ENCODE peak calls at places on chromosomes 2 and 18, in four cellular contexts. O, H, P and F are unnamed samples.

GRCh38 chr2:189802396-189802912 is 18.2 kb downstream of the PMS1 start:
- DNase-seq in H (no peak), O (peak), P (no peak), F (no peak)

GRCh38 chr2:215382480-215382879 is 53.4 kb downstream of the FN1 start:
- DNase-seq in O (no peak), H (no peak), P (no peak), F (no peak)

GRCh38 chr2:40405440-40405839 is 46.5 kb downstream of the SLC8A1 start:
- DNase-seq in H (no peak), P (no peak), O (peak), F (no peak)

GRCh38 chr2:9739508-9739907 is 103.8 kb upstream of the TAF1B start:
- DNase-seq in O (no peak), H (peak), P (no peak), F (no peak)

GRCh38 chr2:155663265-155663664 is 669.3 kb downstream of the NR4A2 start:
- DNase-seq in H (no peak), O (no peak), P (no peak), F (no peak)

GRCh38 chr2:97736608-97737330 is 23.4 kb downstream of the ZAP70 start:
- DNase-seq in P (no peak), H (no peak), O (no peak), F (no peak)

GRCh38 chr2:1306029-1306686 is 107.1 kb upstream of the TPO start:
- DNase-seq in P (no peak), H (no peak), O (no peak), F (no peak)

GRCh38 chr2:85922210-85922609 is 33.4 kb upstream of the ST3GAL5 start:
- DNase-seq in H (no peak), P (no peak), O (no peak), F (no peak)

GRCh38 chr2:95061601-95062183 is 36.2 kb downstream of the MAL start:
- DNase-seq in O (no peak), P (no peak), H (no peak), F (no peak)

GRCh38 chr2:225052703-225053102 is 10.4 kb upstream of the DOCK10 start:
- DNase-seq in H (no peak), P (no peak), O (no peak), F (no peak)

GRCh38 chr18:73007195-73007934 is 139.6 kb upstream of the NETO1 start:
- DNase-seq in P (no peak), O (peak), H (no peak), F (no peak)

GRCh38 chr2:172995323-172996244 is 80.1 kb upstream of the MAP3K20 start:
- DNase-seq in P (no peak), O (peak), H (peak), F (peak)

GRCh38 chr18:34048423-34048822 is 176.3 kb downstream of the NOL4 start:
- DNase-seq in H (no peak), P (peak), O (no peak), F (no peak)

GRCh38 chr18:22399949-22400348 is 17.8 kb downstream of the CTAGE1 start:
- DNase-seq in P (no peak), H (no peak), O (no peak), F (no peak)

GRCh38 chr2:216391401-216391800 is 19.1 kb upstream of the MARCHF4 start:
- DNase-seq in P (no peak), H (no peak), O (no peak), F (no peak)

GRCh38 chr2:121976912-121977311 is 221.5 kb downstream of the TSN start:
- DNase-seq in O (no peak), P (peak), H (no peak), F (no peak)

GRCh38 chr2:73739101-73739500 is 2.0 kb upstream of the TPRKB start:
- DNase-seq in P (no peak), H (no peak), O (no peak), F (no peak)

GRCh38 chr2:58427572-58428285 is 186.6 kb upstream of the FANCL start:
- DNase-seq in P (no peak), H (no peak), O (peak), F (no peak)

GRCh38 chr2:54083021-54083420 is 32.4 kb upstream of the ACYP2 start:
- DNase-seq in O (peak), P (no peak), H (no peak), F (no peak)

GRCh38 chr18:3067213-3068118 is 54.5 kb upstream of the LPIN2 start:
- DNase-seq in O (no peak), H (no peak), P (no peak), F (no peak)

GRCh38 chr18:25737710-25738251 is 352.6 kb downstream of the SS18 start:
- DNase-seq in H (no peak), O (peak), P (no peak), F (peak)

GRCh38 chr2:106582431-106583143 is 95.4 kb downstream of the CD8B2 start:
- DNase-seq in O (peak), P (peak), H (peak), F (peak)

GRCh38 chr2:150357770-150358467 is 129.5 kb downstream of the RND3 start:
- DNase-seq in P (no peak), H (no peak), O (no peak), F (no peak)

GRCh38 chr2:136000502-136000901 is 15.1 kb upstream of the DARS1 start:
- DNase-seq in P (no peak), O (no peak), H (no peak), F (no peak)

GRCh38 chr18:50987261-50987660 is 19.4 kb downstream of the ELAC1 start:
- DNase-seq in O (no peak), H (no peak), P (no peak), F (no peak)

GRCh38 chr2:195580156-195580555 is 76.9 kb upstream of the SLC39A10 start:
- DNase-seq in O (no peak), P (peak), H (no peak), F (no peak)

GRCh38 chr2:231386446-231386845 is 9.1 kb upstream of the B3GNT7 start:
- DNase-seq in H (no peak), O (peak), P (no peak), F (peak)

GRCh38 chr18:712401-713134 is at the start of gene ENOSF1:
- DNase-seq in H (peak), O (peak), P (peak), F (peak)
- H3K4me3 ChIP-seq in H (peak), O (peak), P (peak), F (peak)

GRCh38 chr2:2782007-2782406 is 450.9 kb upstream of the MYT1L start:
- DNase-seq in O (no peak), H (no peak), P (no peak), F (no peak)
- H3K4me3 ChIP-seq in O (no peak), H (no peak), P (no peak), F (no peak)

GRCh38 chr18:8795586-8795985 is 90.2 kb downstream of the MTCL1 start:
- DNase-seq in P (no peak), O (no peak), H (no peak), F (no peak)

GRCh38 chr18:8799593-8799992 is 94.2 kb downstream of the MTCL1 start:
- DNase-seq in P (no peak), O (no peak), H (no peak), F (no peak)

GRCh38 chr18:8800041-8800441 is 94.7 kb downstream of the MTCL1 start:
- DNase-seq in O (peak), H (no peak), P (no peak), F (peak)

GRCh38 chr18:8798996-8799395 is 93.6 kb downstream of the MTCL1 start:
- DNase-seq in O (no peak), P (no peak), H (no peak), F (no peak)

DNA sequence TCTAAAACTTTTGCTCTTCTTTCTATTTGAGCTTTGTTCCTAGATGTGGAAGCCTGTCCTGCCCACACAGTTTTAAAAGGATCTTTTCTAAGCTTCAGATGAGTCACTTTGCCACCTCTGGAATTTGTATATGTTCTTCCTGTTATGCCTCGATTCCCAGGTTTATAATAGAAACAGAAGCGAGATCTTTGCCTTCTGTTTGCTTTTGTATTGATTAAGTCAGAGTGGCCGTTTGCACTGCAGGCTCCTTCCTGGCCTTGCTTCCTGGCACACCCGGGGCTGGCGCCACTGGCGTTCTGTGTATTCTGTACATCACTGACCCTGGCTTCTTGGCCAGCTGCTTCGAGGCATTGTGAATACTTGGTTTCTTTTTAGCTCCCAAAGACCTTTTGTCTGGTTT is 91.8 kb downstream of the MTCL1 start:
- DNase-seq in O (peak), H (no peak), P (no peak), F (no peak)
- H3K4me3 ChIP-seq in O (no peak), H (no peak), P (no peak), F (no peak)

GRCh38 chr18:62420513-62421209 is 95.6 kb downstream of the TNFRSF11A start:
- DNase-seq in H (no peak), O (peak), P (peak), F (peak)
- H3K4me3 ChIP-seq in H (no peak), O (no peak), P (peak), F (no peak)

GRCh38 chr2:96540136-96540535 is 3.6 kb downstream of the ARID5A start:
- DNase-seq in H (no peak), O (peak), P (no peak), F (no peak)
- H3K4me3 ChIP-seq in H (no peak), O (no peak), P (no peak), F (no peak)

GRCh38 chr2:165120740-165121467 is 82.9 kb downstream of the SCN3A start:
- DNase-seq in O (no peak), P (no peak), H (no peak), F (no peak)

GRCh38 chr2:165122521-165122920 is 81.3 kb downstream of the SCN3A start:
- DNase-seq in O (no peak), P (no peak), H (no peak), F (no peak)

GRCh38 chr2:165126244-165126643 is 77.6 kb downstream of the SCN3A start:
- DNase-seq in H (no peak), P (no peak), O (no peak), F (no peak)
- H3K4me3 ChIP-seq in H (no peak), P (no peak), O (no peak), F (no peak)